ENCODE peak calls at places on chromosomes 4 and X, in ten cellular contexts. One of them, this sample, is unnamed.

GRCh38 chr4:140249351-140249750 is 95.4 kb upstream of the MAML3 start:
- DNase-seq in tibial artery: no peak
- DNase-seq in upper lobe of left lung: no peak
- DNase-seq in CD4-positive, alpha-beta T cell: no peak
- DNase-seq in CD4-positive, CD25-positive, alpha-beta regulatory T cell: no peak
- DNase-seq in left lung: no peak
- DNase-seq in A549: no peak
- DNase-seq in mammary epithelial cell: no peak
- DNase-seq in mesendoderm: no peak
- DNase-seq in thoracic aorta: no peak
- DNase-seq in this sample: no peak

GRCh38 chr4:90080116-90080515 is 47.1 kb upstream of the CCSER1 start:
- DNase-seq in left lung: no peak
- DNase-seq in CD4-positive, alpha-beta T cell: no peak
- DNase-seq in thoracic aorta: no peak
- DNase-seq in mammary epithelial cell: no peak
- DNase-seq in tibial artery: no peak
- DNase-seq in CD4-positive, CD25-positive, alpha-beta regulatory T cell: no peak
- DNase-seq in A549: no peak
- DNase-seq in mesendoderm: no peak
- DNase-seq in upper lobe of left lung: no peak
- DNase-seq in this sample: no peak

GRCh38 chrX:150731795-150732194 is 38.6 kb downstream of the MTMR1 start:
- DNase-seq in tibial artery: no peak
- DNase-seq in CD4-positive, CD25-positive, alpha-beta regulatory T cell: no peak
- DNase-seq in mammary epithelial cell: peak; percentile 90
- DNase-seq in thoracic aorta: no peak
- DNase-seq in A549: no peak
- DNase-seq in upper lobe of left lung: no peak
- DNase-seq in left lung: no peak
- DNase-seq in CD4-positive, alpha-beta T cell: no peak
- DNase-seq in mesendoderm: no peak
- DNase-seq in this sample: no peak

GRCh38 chr4:58983887-58984286 is 1873.7 kb upstream of the IGFBP7 start:
- DNase-seq in tibial artery: no peak
- DNase-seq in upper lobe of left lung: no peak
- DNase-seq in CD4-positive, CD25-positive, alpha-beta regulatory T cell: no peak
- DNase-seq in left lung: no peak
- DNase-seq in A549: no peak
- DNase-seq in mammary epithelial cell: peak; percentile 71
- DNase-seq in CD4-positive, alpha-beta T cell: no peak
- DNase-seq in thoracic aorta: no peak
- DNase-seq in mesendoderm: no peak
- DNase-seq in this sample: no peak

GRCh38 chr4:126513596-126513995 is 1119.2 kb upstream of the INTU start:
- DNase-seq in A549: no peak
- DNase-seq in left lung: no peak
- DNase-seq in mammary epithelial cell: no peak
- DNase-seq in tibial artery: no peak
- DNase-seq in thoracic aorta: no peak
- DNase-seq in CD4-positive, CD25-positive, alpha-beta regulatory T cell: no peak
- DNase-seq in upper lobe of left lung: no peak
- DNase-seq in CD4-positive, alpha-beta T cell: no peak
- DNase-seq in mesendoderm: peak; percentile 23
- DNase-seq in this sample: no peak

GRCh38 chrX:21996872-21997271 is 35.3 kb upstream of the PHEX start:
- DNase-seq in upper lobe of left lung: no peak
- DNase-seq in tibial artery: no peak
- DNase-seq in CD4-positive, CD25-positive, alpha-beta regulatory T cell: no peak
- DNase-seq in A549: peak; percentile 41
- DNase-seq in thoracic aorta: no peak
- DNase-seq in mesendoderm: no peak
- DNase-seq in mammary epithelial cell: peak; percentile 29
- DNase-seq in CD4-positive, alpha-beta T cell: no peak
- DNase-seq in left lung: no peak
- DNase-seq in this sample: no peak

GRCh38 chrX:120000490-120001246 is 57.1 kb upstream of the NKAP start:
- DNase-seq in mammary epithelial cell: no peak
- DNase-seq in tibial artery: no peak
- DNase-seq in left lung: no peak
- DNase-seq in CD4-positive, alpha-beta T cell: no peak
- DNase-seq in thoracic aorta: no peak
- DNase-seq in mesendoderm: peak; percentile 26
- DNase-seq in upper lobe of left lung: no peak
- DNase-seq in CD4-positive, CD25-positive, alpha-beta regulatory T cell: no peak
- DNase-seq in A549: no peak
- DNase-seq in this sample: no peak

GRCh38 chr4:156946508-156947197 is 24.9 kb downstream of the PDGFC start:
- DNase-seq in CD4-positive, CD25-positive, alpha-beta regulatory T cell: no peak
- DNase-seq in mesendoderm: peak; percentile 9
- DNase-seq in left lung: no peak
- DNase-seq in tibial artery: no peak
- DNase-seq in CD4-positive, alpha-beta T cell: no peak
- DNase-seq in upper lobe of left lung: no peak
- DNase-seq in A549: peak; percentile 79
- DNase-seq in mammary epithelial cell: peak; percentile 98
- DNase-seq in thoracic aorta: no peak
- DNase-seq in this sample: no peak

GRCh38 chrX:55488559-55489314 is 911 bp downstream of the USP51 start:
- DNase-seq in upper lobe of left lung: peak; percentile 93
- DNase-seq in tibial artery: peak; percentile 88
- DNase-seq in mesendoderm: peak; percentile 75
- DNase-seq in mammary epithelial cell: no peak
- DNase-seq in thoracic aorta: no peak
- DNase-seq in A549: peak; percentile 59
- DNase-seq in left lung: peak; percentile 83
- DNase-seq in CD4-positive, CD25-positive, alpha-beta regulatory T cell: peak; percentile 50
- DNase-seq in CD4-positive, alpha-beta T cell: peak; percentile 54
- DNase-seq in this sample: peak; percentile 72

GRCh38 chrX:17291998-17292658 is 82.9 kb upstream of the NHS start:
- DNase-seq in mesendoderm: no peak
- DNase-seq in tibial artery: peak; percentile 69
- DNase-seq in left lung: no peak
- DNase-seq in thoracic aorta: no peak
- DNase-seq in mammary epithelial cell: no peak
- DNase-seq in CD4-positive, CD25-positive, alpha-beta regulatory T cell: no peak
- DNase-seq in A549: no peak
- DNase-seq in upper lobe of left lung: no peak
- DNase-seq in CD4-positive, alpha-beta T cell: no peak
- DNase-seq in this sample: no peak

GRCh38 chrX:105191878-105192277 is 28.6 kb downstream of the TEX13A start:
- DNase-seq in mesendoderm: peak; percentile 34
- DNase-seq in tibial artery: no peak
- DNase-seq in upper lobe of left lung: no peak
- DNase-seq in CD4-positive, CD25-positive, alpha-beta regulatory T cell: no peak
- DNase-seq in mammary epithelial cell: peak; percentile 20
- DNase-seq in thoracic aorta: no peak
- DNase-seq in left lung: no peak
- DNase-seq in A549: peak; percentile 10
- DNase-seq in CD4-positive, alpha-beta T cell: no peak
- DNase-seq in this sample: no peak

GRCh38 chrX:3548743-3549441 is 164.6 kb downstream of the PRKX start:
- DNase-seq in A549: peak; percentile 58
- DNase-seq in mesendoderm: peak; percentile 22
- DNase-seq in mammary epithelial cell: peak; percentile 34
- DNase-seq in upper lobe of left lung: no peak
- DNase-seq in left lung: no peak
- DNase-seq in CD4-positive, CD25-positive, alpha-beta regulatory T cell: no peak
- DNase-seq in CD4-positive, alpha-beta T cell: no peak
- DNase-seq in tibial artery: no peak
- DNase-seq in thoracic aorta: no peak
- DNase-seq in this sample: peak; percentile 9

GRCh38 chr4:123600426-123600825 is 203.8 kb downstream of the SPRY1 start:
- DNase-seq in A549: no peak
- DNase-seq in mammary epithelial cell: no peak
- DNase-seq in mesendoderm: peak; percentile 63
- DNase-seq in CD4-positive, alpha-beta T cell: no peak
- DNase-seq in tibial artery: no peak
- DNase-seq in left lung: no peak
- DNase-seq in thoracic aorta: no peak
- DNase-seq in upper lobe of left lung: no peak
- DNase-seq in CD4-positive, CD25-positive, alpha-beta regulatory T cell: no peak
- DNase-seq in this sample: no peak

GRCh38 chrX:63755892-63756291 is 29.1 kb downstream of the ARHGEF9 start:
- DNase-seq in CD4-positive, alpha-beta T cell: no peak
- DNase-seq in left lung: no peak
- DNase-seq in upper lobe of left lung: no peak
- DNase-seq in tibial artery: no peak
- DNase-seq in thoracic aorta: no peak
- DNase-seq in mesendoderm: no peak
- DNase-seq in CD4-positive, CD25-positive, alpha-beta regulatory T cell: no peak
- DNase-seq in mammary epithelial cell: no peak
- DNase-seq in A549: no peak
- DNase-seq in this sample: no peak
- H3K27ac ChIP-seq in CD4-positive, alpha-beta T cell: no peak overlapping the region
- H3K27ac ChIP-seq in left lung: no peak overlapping the region
- H3K27ac ChIP-seq in upper lobe of left lung: no peak overlapping the region
- H3K27ac ChIP-seq in tibial artery: peak overlapping the region; percentile 93
- H3K27ac ChIP-seq in thoracic aorta: peak overlapping the region; percentile 92
- H3K27ac ChIP-seq in mesendoderm: no peak overlapping the region
- H3K27ac ChIP-seq in CD4-positive, CD25-positive, alpha-beta regulatory T cell: no peak overlapping the region
- H3K27ac ChIP-seq in mammary epithelial cell: no peak overlapping the region
- H3K27ac ChIP-seq in A549: peak overlapping the region; percentile 94
- H3K27ac ChIP-seq in this sample: no peak overlapping the region

DNA sequence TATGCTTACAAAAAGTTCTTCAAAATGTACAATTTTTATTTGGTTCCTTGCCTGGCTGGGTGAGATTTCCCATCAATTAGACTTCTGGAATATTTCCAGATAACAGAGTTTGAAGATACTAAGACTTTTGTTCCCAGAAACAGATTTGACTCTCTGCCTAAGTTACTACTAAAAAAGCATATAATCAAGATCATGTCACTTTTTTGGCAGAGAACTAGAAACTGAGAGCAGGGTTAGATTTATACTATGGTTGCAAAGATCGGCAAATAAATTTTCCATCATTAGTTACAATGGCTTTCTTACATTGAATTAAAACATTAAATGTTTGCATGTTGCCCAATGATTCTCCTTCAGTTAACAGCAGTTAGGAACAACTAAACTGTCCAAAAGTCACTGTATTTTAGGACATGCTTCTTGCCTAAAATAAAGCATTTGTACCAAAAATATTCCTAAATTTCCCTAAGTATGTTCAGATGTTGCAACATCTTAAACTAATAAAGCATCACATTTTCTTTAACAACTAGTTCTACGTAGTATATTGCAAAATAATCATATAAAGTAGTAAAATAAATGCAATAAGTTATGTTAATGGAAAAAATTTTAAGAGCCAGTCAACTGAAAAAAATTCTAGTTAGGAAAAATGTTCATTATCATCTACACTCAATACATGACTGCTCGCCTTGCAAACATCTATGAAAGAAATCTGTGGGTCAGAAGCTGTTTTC is 73.0 kb downstream of the SEC24D start:
- DNase-seq in CD4-positive, CD25-positive, alpha-beta regulatory T cell: no peak
- DNase-seq in mammary epithelial cell: no peak
- DNase-seq in A549: no peak
- DNase-seq in tibial artery: no peak
- DNase-seq in CD4-positive, alpha-beta T cell: no peak
- DNase-seq in mesendoderm: no peak
- DNase-seq in left lung: no peak
- DNase-seq in upper lobe of left lung: no peak
- DNase-seq in thoracic aorta: no peak
- DNase-seq in this sample: no peak
- H3K27ac ChIP-seq in CD4-positive, CD25-positive, alpha-beta regulatory T cell: no peak overlapping the region
- H3K27ac ChIP-seq in mammary epithelial cell: no peak overlapping the region
- H3K27ac ChIP-seq in A549: no peak overlapping the region
- H3K27ac ChIP-seq in tibial artery: peak overlapping the region; percentile 81
- H3K27ac ChIP-seq in CD4-positive, alpha-beta T cell: no peak overlapping the region
- H3K27ac ChIP-seq in mesendoderm: no peak overlapping the region
- H3K27ac ChIP-seq in left lung: no peak overlapping the region
- H3K27ac ChIP-seq in upper lobe of left lung: no peak overlapping the region
- H3K27ac ChIP-seq in thoracic aorta: peak overlapping the region; percentile 83
- H3K27ac ChIP-seq in this sample: no peak overlapping the region

GRCh38 chrX:112630187-112630586 is 49.6 kb downstream of the LHFPL1 start:
- DNase-seq in left lung: no peak
- DNase-seq in thoracic aorta: no peak
- DNase-seq in mesendoderm: no peak
- DNase-seq in tibial artery: no peak
- DNase-seq in mammary epithelial cell: no peak
- DNase-seq in upper lobe of left lung: no peak
- DNase-seq in CD4-positive, alpha-beta T cell: no peak
- DNase-seq in A549: no peak
- DNase-seq in CD4-positive, CD25-positive, alpha-beta regulatory T cell: no peak
- DNase-seq in this sample: no peak
- H3K27ac ChIP-seq in left lung: no peak overlapping the region
- H3K27ac ChIP-seq in thoracic aorta: no peak overlapping the region
- H3K27ac ChIP-seq in mesendoderm: no peak overlapping the region
- H3K27ac ChIP-seq in tibial artery: no peak overlapping the region
- H3K27ac ChIP-seq in mammary epithelial cell: no peak overlapping the region
- H3K27ac ChIP-seq in upper lobe of left lung: no peak overlapping the region
- H3K27ac ChIP-seq in CD4-positive, alpha-beta T cell: no peak overlapping the region
- H3K27ac ChIP-seq in A549: no peak overlapping the region
- H3K27ac ChIP-seq in CD4-positive, CD25-positive, alpha-beta regulatory T cell: no peak overlapping the region
- H3K27ac ChIP-seq in this sample: no peak overlapping the region

GRCh38 chrX:20217906-20218305 is 48.8 kb downstream of the RPS6KA3 start:
- DNase-seq in A549: no peak
- DNase-seq in CD4-positive, CD25-positive, alpha-beta regulatory T cell: no peak
- DNase-seq in mesendoderm: peak; percentile 28
- DNase-seq in tibial artery: no peak
- DNase-seq in upper lobe of left lung: no peak
- DNase-seq in mammary epithelial cell: no peak
- DNase-seq in CD4-positive, alpha-beta T cell: no peak
- DNase-seq in left lung: no peak
- DNase-seq in thoracic aorta: no peak
- DNase-seq in this sample: no peak

GRCh38 chrX:20218809-20219505 is 47.8 kb downstream of the RPS6KA3 start:
- DNase-seq in CD4-positive, alpha-beta T cell: no peak
- DNase-seq in upper lobe of left lung: no peak
- DNase-seq in CD4-positive, CD25-positive, alpha-beta regulatory T cell: no peak
- DNase-seq in mesendoderm: peak; percentile 28
- DNase-seq in mammary epithelial cell: no peak
- DNase-seq in tibial artery: no peak
- DNase-seq in A549: peak; percentile 41
- DNase-seq in thoracic aorta: no peak
- DNase-seq in left lung: no peak
- DNase-seq in this sample: no peak

GRCh38 chrX:20212486-20213089 is 54.1 kb downstream of the RPS6KA3 start:
- DNase-seq in CD4-positive, CD25-positive, alpha-beta regulatory T cell: no peak
- DNase-seq in A549: no peak
- DNase-seq in mammary epithelial cell: no peak
- DNase-seq in left lung: no peak
- DNase-seq in upper lobe of left lung: no peak
- DNase-seq in mesendoderm: no peak
- DNase-seq in thoracic aorta: no peak
- DNase-seq in tibial artery: no peak
- DNase-seq in CD4-positive, alpha-beta T cell: no peak
- DNase-seq in this sample: no peak

GRCh38 chrX:20217279-20217678 is 49.4 kb downstream of the RPS6KA3 start:
- DNase-seq in tibial artery: no peak
- DNase-seq in CD4-positive, CD25-positive, alpha-beta regulatory T cell: no peak
- DNase-seq in CD4-positive, alpha-beta T cell: no peak
- DNase-seq in A549: peak; percentile 37
- DNase-seq in upper lobe of left lung: no peak
- DNase-seq in mesendoderm: no peak
- DNase-seq in thoracic aorta: no peak
- DNase-seq in left lung: no peak
- DNase-seq in mammary epithelial cell: peak; percentile 51
- DNase-seq in this sample: no peak

DNA sequence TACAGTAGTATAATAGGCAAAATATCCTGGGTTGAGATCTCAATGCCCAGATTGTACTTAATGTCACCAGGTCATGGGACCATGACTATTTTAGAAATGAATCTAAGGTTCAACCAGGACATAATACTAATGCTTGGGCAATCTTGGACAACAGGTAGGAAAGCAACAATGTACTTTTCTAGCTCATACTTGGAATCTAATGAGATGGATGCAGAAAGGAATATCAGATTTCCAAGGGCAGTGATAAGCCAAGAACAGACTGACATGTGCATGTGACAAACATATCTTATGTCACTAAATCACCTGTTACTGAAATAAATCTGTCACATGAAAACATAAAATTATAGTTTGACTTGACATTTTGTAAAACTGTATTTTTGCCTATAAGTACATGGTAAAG is 51.1 kb downstream of the RPS6KA3 start:
- DNase-seq in thoracic aorta: no peak
- DNase-seq in upper lobe of left lung: no peak
- DNase-seq in mammary epithelial cell: no peak
- DNase-seq in tibial artery: no peak
- DNase-seq in CD4-positive, CD25-positive, alpha-beta regulatory T cell: no peak
- DNase-seq in CD4-positive, alpha-beta T cell: no peak
- DNase-seq in left lung: no peak
- DNase-seq in mesendoderm: no peak
- DNase-seq in A549: no peak
- DNase-seq in this sample: no peak
- H3K27ac ChIP-seq in thoracic aorta: no peak overlapping the region
- H3K27ac ChIP-seq in upper lobe of left lung: no peak overlapping the region
- H3K27ac ChIP-seq in mammary epithelial cell: no peak overlapping the region
- H3K27ac ChIP-seq in tibial artery: no peak overlapping the region
- H3K27ac ChIP-seq in CD4-positive, CD25-positive, alpha-beta regulatory T cell: no peak overlapping the region
- H3K27ac ChIP-seq in CD4-positive, alpha-beta T cell: no peak overlapping the region
- H3K27ac ChIP-seq in left lung: no peak overlapping the region
- H3K27ac ChIP-seq in mesendoderm: no peak overlapping the region
- H3K27ac ChIP-seq in A549: no peak overlapping the region
- H3K27ac ChIP-seq in this sample: no peak overlapping the region

This sample was measured in pancreas.